ENCODE peak calls at places on chromosomes 2 and 18, in ten cellular contexts. B, G, A, Q, U, K, R, H, O and E are unnamed samples.

GRCh38 chr2:101265893-101266499 is 13.3 kb downstream of the CNOT11 start:
- DNase-seq in B (peak), G (no peak), A (no peak), Q (no peak), U (no peak), K (no peak), R (no peak), H (no peak), O (no peak), E (no peak)

GRCh38 chr2:61750624-61751023 is 103.2 kb downstream of the FAM161A start:
- DNase-seq in B (peak), G (no peak), A (no peak), Q (no peak), U (no peak), K (peak), R (no peak), H (no peak), O (no peak), E (no peak)

GRCh38 chr2:16214861-16215260 is 274.5 kb downstream of the MYCN start:
- DNase-seq in B (no peak), G (no peak), A (no peak), Q (no peak), U (no peak), K (no peak), R (no peak), H (no peak), O (no peak), E (no peak)

GRCh38 chr18:68837665-68838390 is 39.9 kb downstream of the CCDC102B start:
- DNase-seq in B (no peak), G (no peak), A (no peak), Q (no peak), U (no peak), K (no peak), R (no peak), H (peak), O (no peak), E (peak)

GRCh38 chr2:67366832-67367412 is 30.2 kb upstream of the ETAA1 start:
- DNase-seq in B (no peak), G (no peak), A (no peak), Q (no peak), U (no peak), K (no peak), R (no peak), H (no peak), O (no peak), E (no peak)

GRCh38 chr18:9506046-9506792 is 30.9 kb downstream of the RALBP1 start:
- DNase-seq in B (peak), G (peak), A (peak), Q (no peak), U (no peak), K (no peak), R (no peak), H (peak), O (no peak), E (no peak)

GRCh38 chr2:237156131-237156856 is 70.6 kb downstream of the COPS8 start:
- DNase-seq in B (peak), G (no peak), A (peak), Q (no peak), U (no peak), K (peak), R (peak), H (peak), O (no peak), E (peak)

GRCh38 chr2:223576873-223577272 is 25.3 kb downstream of the SCG2 start:
- DNase-seq in B (no peak), G (no peak), A (peak), Q (no peak), U (no peak), K (peak), R (no peak), H (peak), O (no peak), E (peak)

GRCh38 chr2:207974214-207974600 is 51.1 kb downstream of the PLEKHM3 start:
- DNase-seq in B (peak), G (no peak), A (no peak), Q (no peak), U (no peak), K (no peak), R (no peak), H (no peak), O (no peak), E (no peak)

GRCh38 chr2:55048514-55048924 is 1.7 kb downstream of the RTN4 start:
- DNase-seq in B (peak), G (peak), A (peak), Q (no peak), U (no peak), K (no peak), R (no peak), H (no peak), O (peak), E (no peak)

GRCh38 chr2:195709901-195710300 is 52.9 kb downstream of the SLC39A10 start:
- DNase-seq in B (no peak), G (no peak), A (no peak), Q (no peak), U (no peak), K (no peak), R (no peak), H (no peak), O (no peak), E (no peak)

GRCh38 chr2:218271487-218271797 is 1.1 kb downstream of the PNKD start:
- DNase-seq in B (peak), G (no peak), A (no peak), Q (no peak), U (no peak), K (no peak), R (no peak), H (no peak), O (no peak), E (no peak)

GRCh38 chr2:182240862-182241371 is 185.9 kb downstream of the PDE1A start:
- DNase-seq in B (peak), G (peak), A (peak), Q (no peak), U (no peak), K (no peak), R (no peak), H (no peak), O (peak), E (no peak)

GRCh38 chr2:26324903-26325302 is 21.0 kb upstream of the SELENOI start:
- DNase-seq in B (no peak), G (no peak), A (no peak), Q (no peak), U (no peak), K (no peak), R (no peak), H (no peak), O (no peak), E (no peak)

GRCh38 chr2:195543063-195543462 is 114.0 kb upstream of the SLC39A10 start:
- DNase-seq in B (no peak), G (no peak), A (no peak), Q (no peak), U (no peak), K (no peak), R (no peak), H (no peak), O (no peak), E (no peak)

GRCh38 chr2:180175736-180176135 is 168.6 kb upstream of the CWC22 start:
- DNase-seq in B (no peak), G (no peak), A (no peak), Q (no peak), U (no peak), K (no peak), R (no peak), H (no peak), O (no peak), E (no peak)

GRCh38 chr2:124689348-124689747 is 664.3 kb downstream of the CNTNAP5 start:
- DNase-seq in B (no peak), G (no peak), A (no peak), Q (no peak), U (no peak), K (no peak), R (no peak), H (no peak), O (no peak), E (no peak)

GRCh38 chr18:13889661-13890060 is 25.7 kb downstream of the MC2R start:
- DNase-seq in B (peak), G (no peak), A (peak), Q (no peak), U (no peak), K (no peak), R (no peak), H (peak), O (no peak), E (no peak)

GRCh38 chr18:79930020-79930642 is 21.3 kb downstream of the SLC66A2 start:
- DNase-seq in B (no peak), G (no peak), A (no peak), Q (no peak), U (no peak), K (no peak), R (no peak), H (no peak), O (no peak), E (no peak)

GRCh38 chr2:170715932-170716777 is 1.0 kb downstream of the SP5 start:
- DNase-seq in B (no peak), G (peak), A (no peak), Q (peak), U (no peak), K (no peak), R (no peak), H (no peak), O (no peak), E (no peak)

GRCh38 chr2:57076856-57077255 is 893.1 kb downstream of the CCDC85A start:
- DNase-seq in B (no peak), G (peak), A (no peak), Q (no peak), U (no peak), K (no peak), R (no peak), H (no peak), O (no peak), E (peak)

GRCh38 chr2:223956267-223956666 is 996 bp upstream of the MRPL44 start:
- DNase-seq in B (no peak), G (no peak), A (no peak), Q (no peak), U (no peak), K (no peak), R (no peak), H (no peak), O (no peak), E (no peak)

GRCh38 chr2:197198890-197199289 is 111.7 kb downstream of the ANKRD44 start:
- DNase-seq in B (no peak), G (no peak), A (no peak), Q (peak), U (peak), K (no peak), R (peak), H (no peak), O (no peak), E (no peak)

GRCh38 chr2:17133052-17133671 is 385.1 kb downstream of the RAD51AP2 start:
- DNase-seq in B (no peak), G (no peak), A (no peak), Q (no peak), U (no peak), K (no peak), R (no peak), H (no peak), O (no peak), E (no peak)

GRCh38 chr2:39481611-39482010 is 44.5 kb upstream of the MAP4K3 start:
- DNase-seq in B (peak), G (peak), A (peak), Q (no peak), U (no peak), K (no peak), R (no peak), H (peak), O (no peak), E (no peak)

GRCh38 chr2:11022064-11022463 is 110.3 kb downstream of the KCNF1 start:
- DNase-seq in B (no peak), G (no peak), A (no peak), Q (no peak), U (no peak), K (no peak), R (no peak), H (no peak), O (no peak), E (no peak)

GRCh38 chr2:106581755-106582430 is 94.7 kb downstream of the CD8B2 start:
- DNase-seq in B (peak), G (peak), A (peak), Q (peak), U (no peak), K (peak), R (peak), H (no peak), O (peak), E (no peak)

GRCh38 chr18:31631526-31631925 is 39.8 kb downstream of the TTR start:
- DNase-seq in B (no peak), G (no peak), A (no peak), Q (no peak), U (no peak), K (no peak), R (no peak), H (no peak), O (no peak), E (no peak)